ENCODE peak calls at places on chromosomes 11 and 22, in nine cellular contexts. P, C, X, M, G, N, K, W and H are unnamed samples.

GRCh38 chr22:24592846-24593809 is at the start of gene LRRC75B:
- DNase-seq in P (peak; percentile 68), K (peak; percentile 69), G (peak; percentile 92), N (peak; percentile 31), C (peak; percentile 59), X (peak; percentile 76), M (peak; percentile 59), W (peak; percentile 81), H (peak; percentile 94)

GRCh38 chr11:14029971-14030531 is 67.5 kb downstream of the SPON1 start:
- DNase-seq in M (peak; percentile 92), K (peak; percentile 20), G (no peak), P (peak; percentile 14), N (no peak), X (no peak), W (peak; percentile 19), C (no peak), H (no peak)

GRCh38 chr22:31618057-31618456 is 44.0 kb downstream of the PISD start:
- DNase-seq in P (no peak), X (no peak), W (no peak), G (no peak), M (no peak), N (no peak), K (no peak), C (no peak), H (no peak)

GRCh38 chr11:66970808-66971442 is 4.2 kb upstream of the C11orf86 start:
- DNase-seq in K (peak; percentile 99), M (peak; percentile 100), P (peak; percentile 98), W (peak; percentile 62), X (peak; percentile 53), C (no peak), N (no peak), G (peak; percentile 23), H (peak; percentile 81)

GRCh38 chr11:73376803-73377629 is 817 bp downstream of the RELT start:
- DNase-seq in K (peak; percentile 86), N (peak; percentile 57), P (peak; percentile 76), C (peak; percentile 67), W (no peak), X (peak; percentile 73), M (peak; percentile 74), G (peak; percentile 74), H (peak; percentile 85)

GRCh38 chr11:10666556-10666955 is 27.0 kb downstream of the IRAG1 start:
- DNase-seq in P (no peak), N (no peak), G (no peak), C (no peak), M (peak; percentile 32), K (no peak), X (no peak), W (no peak), H (no peak)

GRCh38 chr22:22662095-22662494 is 17.7 kb downstream of the GGTLC2 start:
- DNase-seq in M (no peak), N (no peak), K (no peak), W (no peak), X (no peak), G (no peak), P (no peak), C (no peak), H (no peak)

GRCh38 chr22:46112405-46112804 is 37.9 kb upstream of the PPARA start:
- DNase-seq in W (no peak), M (no peak), P (no peak), K (no peak), X (no peak), G (no peak), C (no peak), N (no peak), H (no peak)

GRCh38 chr11:99973993-99974392 is 713.1 kb upstream of the ARHGAP42 start:
- DNase-seq in K (no peak), P (no peak), C (no peak), W (no peak), G (peak; percentile 47), N (no peak), X (no peak), M (peak; percentile 8), H (no peak)

GRCh38 chr22:43151251-43152000 is at the start of gene TSPO:
- DNase-seq in W (peak; percentile 59), K (peak; percentile 58), G (peak; percentile 9), X (peak; percentile 73), P (peak; percentile 30), N (peak; percentile 55), M (no peak), C (peak; percentile 61), H (peak; percentile 52)

GRCh38 chr11:72460091-72460647 is 25.8 kb upstream of the CLPB start:
- DNase-seq in G (no peak), P (no peak), K (no peak), C (no peak), X (no peak), N (no peak), M (no peak), W (no peak), H (no peak)

GRCh38 chr11:94895451-94895850 is 77.9 kb downstream of the CWC15 start:
- DNase-seq in X (no peak), N (no peak), K (peak; percentile 36), M (peak; percentile 49), C (no peak), G (peak; percentile 80), W (no peak), P (peak; percentile 11), H (no peak)

GRCh38 chr11:111846063-111846462 is 25.3 kb downstream of the ALG9 start:
- DNase-seq in W (no peak), C (no peak), G (no peak), M (peak; percentile 51), P (peak; percentile 90), K (peak; percentile 58), X (no peak), N (no peak), H (no peak)

GRCh38 chr11:120707663-120708062 is 196.1 kb downstream of the GRIK4 start:
- DNase-seq in X (no peak), W (no peak), N (no peak), C (no peak), M (no peak), P (no peak), G (no peak), K (no peak), H (no peak)

GRCh38 chr11:80779907-80780615 is 1339.2 kb upstream of the TENM4 start:
- DNase-seq in M (no peak), P (no peak), W (no peak), G (peak; percentile 26), C (no peak), N (no peak), X (no peak), K (no peak), H (no peak)

GRCh38 chr11:2390871-2391662 is 9.5 kb upstream of the TSSC4 start:
- DNase-seq in N (no peak), W (no peak), C (no peak), P (peak; percentile 59), G (peak; percentile 90), K (peak; percentile 70), X (no peak), M (no peak), H (no peak)

GRCh38 chr11:131533164-131533563 is 162.7 kb downstream of the NTM start:
- DNase-seq in G (no peak), N (no peak), W (no peak), K (no peak), C (no peak), X (no peak), M (no peak), P (no peak), H (no peak)

GRCh38 chr11:1918436-1919315 is 827 bp upstream of the TNNT3 start:
- DNase-seq in X (no peak), N (no peak), G (no peak), W (no peak), P (no peak), C (no peak), M (no peak), K (no peak), H (peak; percentile 70)

GRCh38 chr11:126991596-126991995 is 9.0 kb downstream of the KIRREL3 start:
- DNase-seq in G (no peak), C (no peak), W (no peak), K (peak; percentile 56), N (no peak), X (no peak), P (peak; percentile 65), M (no peak), H (no peak)

GRCh38 chr11:13705710-13706109 is 37.2 kb downstream of the FAR1 start:
- DNase-seq in P (no peak), M (no peak), N (no peak), W (no peak), X (no peak), C (no peak), K (no peak), G (peak; percentile 16), H (no peak)

GRCh38 chr22:26502688-26503561 is 9.3 kb downstream of the TFIP11 start:
- DNase-seq in W (no peak), N (peak; percentile 20), G (peak; percentile 87), P (peak; percentile 81), K (peak; percentile 41), C (peak; percentile 59), M (peak; percentile 36), X (peak; percentile 66), H (no peak)